ENCODE peak calls at places on chromosomes 12 and 14, in six cellular contexts. U is NCI-H146; V is activated CD4-positive, alpha-beta memory T cell treated with anti-CD3 and anti-CD28 coated beads, Interleukin-2, amount 10 ng/mL, durations not matched to agents 7 days and 5 days; A is astrocyte of the cerebellum; G is pancreas; F is transverse colon. T is an unnamed sample.
A peak's percentile ranks its signal among the peaks of the same experiment; 100 is the strongest.

GRCh38 chr12:128076188-128076587 is 190.8 kb upstream of the TMEM132C start:
- DNase-seq in G (no peak), F (no peak), U (no peak), A (peak; percentile 37), V (no peak), T (peak; percentile 64)

GRCh38 chr12:23204933-23205778 is 580.2 kb downstream of the ETNK1 start:
- DNase-seq in U (peak; percentile 58), G (no peak), A (peak; percentile 66), V (no peak), F (no peak), T (peak; percentile 23)

GRCh38 chr12:71397433-71397954 is 42.1 kb upstream of the LGR5 start:
- DNase-seq in A (no peak), G (no peak), F (no peak), U (no peak), V (no peak), T (no peak)

GRCh38 chr14:71594828-71595227 is 337.4 kb upstream of the RGS6 start:
- DNase-seq in G (no peak), V (no peak), A (no peak), U (no peak), F (no peak), T (no peak)

GRCh38 chr14:23512156-23512555 is 39.4 kb downstream of the ZFHX2 start:
- DNase-seq in U (peak; percentile 57), A (no peak), G (no peak), F (no peak), V (no peak), T (no peak)

GRCh38 chr12:5305425-5305824 is 126.5 kb upstream of the NTF3 start:
- DNase-seq in A (no peak), G (no peak), U (peak; percentile 79), V (no peak), F (no peak), T (no peak)

GRCh38 chr14:59267046-59267445 is 78.6 kb downstream of the DAAM1 start:
- DNase-seq in V (no peak), F (no peak), G (no peak), A (no peak), U (no peak), T (no peak)

GRCh38 chr14:65336191-65336591 is 76.3 kb upstream of the FUT8 start:
- DNase-seq in G (no peak), V (peak; percentile 70), A (no peak), F (no peak), U (no peak), T (peak; percentile 30)

GRCh38 chr12:14443531-14443930 is 78.0 kb downstream of the ATF7IP start:
- DNase-seq in G (no peak), A (no peak), U (no peak), F (no peak), V (no peak), T (no peak)

GRCh38 chr12:22287776-22288621 is 46.5 kb downstream of the ST8SIA1 start:
- DNase-seq in V (peak; percentile 25), G (no peak), A (no peak), U (peak; percentile 32), F (no peak), T (no peak)

GRCh38 chr12:66321433-66321832 is 19.1 kb downstream of the HELB start:
- DNase-seq in V (no peak), A (no peak), G (no peak), F (no peak), U (no peak), T (no peak)

GRCh38 chr14:34113991-34114390 is 163.1 kb upstream of the EGLN3 start:
- DNase-seq in F (no peak), A (no peak), G (no peak), V (no peak), U (no peak), T (no peak)

GRCh38 chr12:106345739-106346138 is 11.8 kb upstream of the POLR3B start:
- DNase-seq in A (peak; percentile 26), F (no peak), U (peak; percentile 70), V (no peak), G (no peak), T (peak; percentile 32)

GRCh38 chr12:13101854-13102375 is 1.6 kb downstream of the GSG1 start:
- DNase-seq in F (peak; percentile 39), G (no peak), A (no peak), V (peak; percentile 25), U (no peak), T (no peak)

GRCh38 chr12:45343269-45344051 is 127.6 kb downstream of the ANO6 start:
- DNase-seq in F (no peak), U (no peak), G (no peak), V (no peak), A (no peak), T (no peak)

GRCh38 chr14:72416892-72417291 is 477.0 kb downstream of the DPF3 start:
- DNase-seq in V (no peak), G (no peak), U (no peak), A (no peak), F (peak; percentile 9), T (no peak)

GRCh38 chr12:57242691-57243454 is 8.1 kb downstream of the STAC3 start:
- DNase-seq in A (no peak), V (peak; percentile 68), F (peak; percentile 72), G (peak; percentile 59), U (peak; percentile 90), T (no peak)

GRCh38 chr12:5716221-5716620 is 228.8 kb downstream of the ANO2 start:
- DNase-seq in U (no peak), F (peak; percentile 13), V (no peak), A (no peak), G (no peak), T (no peak)

GRCh38 chr12:131604859-131605258 is 106.0 kb upstream of the SFSWAP start:
- DNase-seq in U (no peak), F (no peak), A (no peak), V (no peak), G (no peak), T (no peak)

GRCh38 chr12:32390572-32391219 is 8.7 kb upstream of the FGD4 start:
- DNase-seq in F (peak; percentile 46), G (peak; percentile 39), V (peak; percentile 31), U (no peak), A (no peak), T (no peak)

GRCh38 chr12:116140559-116140958 is 136.9 kb downstream of the MED13L start:
- DNase-seq in A (no peak), F (no peak), G (no peak), U (no peak), V (no peak), T (no peak)

GRCh38 chr14:90368946-90369721 is 27.7 kb upstream of the CALM1 start:
- DNase-seq in V (no peak), G (no peak), U (peak; percentile 17), F (peak; percentile 50), A (no peak), T (no peak)

GRCh38 chr12:68559246-68559645 is 51.5 kb upstream of the RAP1B start:
- DNase-seq in A (no peak), F (no peak), U (no peak), G (no peak), V (no peak), T (no peak)

GRCh38 chr12:126891789-126892188 is 1375.2 kb upstream of the TMEM132C start:
- DNase-seq in G (no peak), V (no peak), U (no peak), F (no peak), A (no peak), T (no peak)

GRCh38 chr12:88453323-88453722 is 126.9 kb downstream of the KITLG start:
- DNase-seq in U (no peak), A (no peak), V (no peak), F (no peak), G (no peak), T (peak; percentile 14)

GRCh38 chr12:21992823-21993222 is 51.6 kb upstream of the ABCC9 start:
- DNase-seq in U (no peak), F (peak; percentile 35), V (no peak), G (no peak), A (no peak), T (no peak)

GRCh38 chr14:100399052-100399849 is 76.1 kb downstream of the SLC25A47 start:
- DNase-seq in U (no peak), G (no peak), F (no peak), V (no peak), A (no peak), T (no peak)

GRCh38 chr14:22221508-22221907 is 367.5 kb downstream of the DAD1 start:
- DNase-seq in F (no peak), U (no peak), G (no peak), V (no peak), A (no peak), T (no peak)

GRCh38 chr14:70183991-70184390 is 4.8 kb downstream of the SLC8A3 start:
- DNase-seq in A (no peak), G (no peak), F (no peak), U (no peak), V (no peak), T (no peak)

GRCh38 chr14:67420102-67420739 is 8.3 kb upstream of the PLEK2 start:
- DNase-seq in V (peak; percentile 50), A (no peak), U (peak; percentile 66), F (peak; percentile 51), G (no peak), T (no peak)

GRCh38 chr12:52870361-52871290 is 21.8 kb upstream of the KRT78 start:
- DNase-seq in F (peak; percentile 91), V (peak; percentile 78), U (peak; percentile 23), G (peak; percentile 54), A (no peak), T (no peak)

GRCh38 chr12:66516133-66516532 is 162.7 kb downstream of the GRIP1 start:
- DNase-seq in V (no peak), G (no peak), U (no peak), F (no peak), A (peak; percentile 12), T (no peak)

GRCh38 chr12:6613015-6613775 is 6.0 kb upstream of the CHD4 start:
- DNase-seq in F (peak; percentile 86), V (peak; percentile 62), U (peak; percentile 94), G (peak; percentile 79), A (no peak), T (no peak)

GRCh38 chr14:65412881-65413738 is 580 bp downstream of the FUT8 start:
- DNase-seq in U (peak; percentile 29), A (peak; percentile 38), G (no peak), F (peak; percentile 77), V (peak; percentile 74), T (no peak)

GRCh38 chr12:79006306-79006705 is 141.7 kb downstream of the SYT1 start:
- DNase-seq in G (no peak), A (no peak), V (no peak), F (no peak), U (no peak), T (peak; percentile 45)

GRCh38 chr14:96208739-96209138 is 4.1 kb downstream of the BDKRB2 start:
- DNase-seq in G (no peak), U (no peak), V (no peak), F (no peak), A (no peak), T (no peak)

GRCh38 chr12:121520586-121521086 is 60.2 kb downstream of the KDM2B start:
- DNase-seq in V (no peak), U (no peak), G (no peak), F (no peak), A (no peak), T (no peak)

GRCh38 chr14:91116913-91117588 is 3.2 kb downstream of the DGLUCY start:
- DNase-seq in A (no peak), F (no peak), U (no peak), G (no peak), V (peak; percentile 48), T (no peak)

GRCh38 chr12:109863961-109864712 is 16.2 kb downstream of the GLTP start:
- DNase-seq in U (no peak), A (no peak), F (peak; percentile 75), V (no peak), G (peak; percentile 85), T (no peak)

T was measured in skeletal muscle cell.